ENCODE peak calls at places on chromosomes 13 and 19, in eight cellular contexts. One of them, this sample, is unnamed.

GRCh38 chr13:33441015-33441414 is 155.5 kb upstream of the STARD13 start:
- DNase-seq in colonic mucosa: peak
- DNase-seq in mucosa of descending colon: no peak
- DNase-seq in A673: peak
- DNase-seq in hepatocyte: peak
- DNase-seq in heart left ventricle: no peak
- DNase-seq in fibroblast of the aortic adventitia: peak
- DNase-seq in lung: no peak
- DNase-seq in this sample: peak

GRCh38 chr19:51394045-51394836 is 3.9 kb upstream of the C19orf84 start:
- DNase-seq in colonic mucosa: peak
- DNase-seq in mucosa of descending colon: peak
- DNase-seq in A673: peak
- DNase-seq in hepatocyte: peak
- DNase-seq in heart left ventricle: peak
- DNase-seq in fibroblast of the aortic adventitia: peak
- DNase-seq in lung: peak
- DNase-seq in this sample: peak

GRCh38 chr19:11448923-11449554 is 13.6 kb downstream of the PRKCSH start:
- DNase-seq in colonic mucosa: no peak
- DNase-seq in mucosa of descending colon: no peak
- DNase-seq in A673: no peak
- DNase-seq in hepatocyte: no peak
- DNase-seq in heart left ventricle: no peak
- DNase-seq in fibroblast of the aortic adventitia: no peak
- DNase-seq in lung: no peak
- DNase-seq in this sample: no peak

GRCh38 chr19:13825489-13826475 is 30.5 kb downstream of the ZSWIM4 start:
- DNase-seq in colonic mucosa: no peak
- DNase-seq in mucosa of descending colon: peak
- DNase-seq in A673: peak
- DNase-seq in hepatocyte: peak
- DNase-seq in heart left ventricle: no peak
- DNase-seq in fibroblast of the aortic adventitia: no peak
- DNase-seq in lung: no peak
- DNase-seq in this sample: peak

GRCh38 chr13:75360170-75360569 is 121.8 kb downstream of the TBC1D4 start:
- DNase-seq in colonic mucosa: no peak
- DNase-seq in mucosa of descending colon: no peak
- DNase-seq in A673: no peak
- DNase-seq in hepatocyte: no peak
- DNase-seq in heart left ventricle: no peak
- DNase-seq in fibroblast of the aortic adventitia: no peak
- DNase-seq in lung: no peak
- DNase-seq in this sample: no peak

GRCh38 chr19:1507192-1507660 is 5.6 kb downstream of the ADAMTSL5 start:
- DNase-seq in colonic mucosa: no peak
- DNase-seq in mucosa of descending colon: no peak
- DNase-seq in A673: no peak
- DNase-seq in hepatocyte: no peak
- DNase-seq in heart left ventricle: no peak
- DNase-seq in fibroblast of the aortic adventitia: no peak
- DNase-seq in lung: no peak
- DNase-seq in this sample: no peak

GRCh38 chr19:3506384-3507340 is 551 bp downstream of the FZR1 start:
- DNase-seq in colonic mucosa: peak
- DNase-seq in mucosa of descending colon: peak
- DNase-seq in A673: no peak
- DNase-seq in hepatocyte: peak
- DNase-seq in heart left ventricle: peak
- DNase-seq in fibroblast of the aortic adventitia: no peak
- DNase-seq in lung: peak
- DNase-seq in this sample: no peak

GRCh38 chr19:6718741-6719539 is 1.5 kb downstream of the C3 start:
- DNase-seq in colonic mucosa: no peak
- DNase-seq in mucosa of descending colon: peak
- DNase-seq in A673: peak
- DNase-seq in hepatocyte: peak
- DNase-seq in heart left ventricle: no peak
- DNase-seq in fibroblast of the aortic adventitia: peak
- DNase-seq in lung: peak
- DNase-seq in this sample: peak

GRCh38 chr13:113564331-113565023 is 20.1 kb upstream of the TFDP1 start:
- DNase-seq in colonic mucosa: peak
- DNase-seq in mucosa of descending colon: no peak
- DNase-seq in A673: no peak
- DNase-seq in hepatocyte: no peak
- DNase-seq in heart left ventricle: no peak
- DNase-seq in fibroblast of the aortic adventitia: no peak
- DNase-seq in lung: peak
- DNase-seq in this sample: no peak

GRCh38 chr13:48896312-48896711 is 79.4 kb upstream of the FNDC3A start:
- DNase-seq in colonic mucosa: no peak
- DNase-seq in mucosa of descending colon: no peak
- DNase-seq in A673: no peak
- DNase-seq in hepatocyte: no peak
- DNase-seq in heart left ventricle: no peak
- DNase-seq in fibroblast of the aortic adventitia: peak
- DNase-seq in lung: no peak
- DNase-seq in this sample: peak

GRCh38 chr13:78603240-78603947 is at the start of gene POU4F1:
- DNase-seq in colonic mucosa: peak
- DNase-seq in mucosa of descending colon: peak
- DNase-seq in A673: peak
- DNase-seq in hepatocyte: peak
- DNase-seq in heart left ventricle: no peak
- DNase-seq in fibroblast of the aortic adventitia: no peak
- DNase-seq in lung: no peak
- DNase-seq in this sample: no peak

GRCh38 chr19:7706662-7707454 is 4.9 kb upstream of the FCER2 start:
- DNase-seq in colonic mucosa: no peak
- DNase-seq in mucosa of descending colon: no peak
- DNase-seq in A673: no peak
- DNase-seq in hepatocyte: no peak
- DNase-seq in heart left ventricle: no peak
- DNase-seq in fibroblast of the aortic adventitia: no peak
- DNase-seq in lung: no peak
- DNase-seq in this sample: no peak

GRCh38 chr13:95643471-95643813 is 1.1 kb downstream of the DZIP1 start:
- DNase-seq in colonic mucosa: no peak
- DNase-seq in mucosa of descending colon: no peak
- DNase-seq in A673: no peak
- DNase-seq in hepatocyte: peak
- DNase-seq in heart left ventricle: no peak
- DNase-seq in fibroblast of the aortic adventitia: peak
- DNase-seq in lung: no peak
- DNase-seq in this sample: peak

GRCh38 chr19:47663911-47664771 is 49.1 kb upstream of the EHD2 start:
- DNase-seq in colonic mucosa: peak
- DNase-seq in mucosa of descending colon: no peak
- DNase-seq in A673: no peak
- DNase-seq in hepatocyte: peak
- DNase-seq in heart left ventricle: peak
- DNase-seq in fibroblast of the aortic adventitia: peak
- DNase-seq in lung: peak
- DNase-seq in this sample: peak

GRCh38 chr13:106291006-106291405 is 244.5 kb downstream of the EFNB2 start:
- DNase-seq in colonic mucosa: no peak
- DNase-seq in mucosa of descending colon: no peak
- DNase-seq in A673: no peak
- DNase-seq in hepatocyte: no peak
- DNase-seq in heart left ventricle: no peak
- DNase-seq in fibroblast of the aortic adventitia: no peak
- DNase-seq in lung: no peak
- DNase-seq in this sample: peak

GRCh38 chr13:39451860-39452301 is 151.1 kb downstream of the LHFPL6 start:
- DNase-seq in colonic mucosa: no peak
- DNase-seq in mucosa of descending colon: no peak
- DNase-seq in A673: peak
- DNase-seq in hepatocyte: no peak
- DNase-seq in heart left ventricle: peak
- DNase-seq in fibroblast of the aortic adventitia: peak
- DNase-seq in lung: no peak
- DNase-seq in this sample: peak

GRCh38 chr19:33268162-33268991 is 34.0 kb downstream of the CEBPA start:
- DNase-seq in colonic mucosa: no peak
- DNase-seq in mucosa of descending colon: peak
- DNase-seq in A673: no peak
- DNase-seq in hepatocyte: no peak
- DNase-seq in heart left ventricle: no peak
- DNase-seq in fibroblast of the aortic adventitia: no peak
- DNase-seq in lung: no peak
- DNase-seq in this sample: no peak

GRCh38 chr13:52600666-52601065 is 41.6 kb upstream of the HNRNPA1L2 start:
- DNase-seq in colonic mucosa: no peak
- DNase-seq in mucosa of descending colon: no peak
- DNase-seq in A673: no peak
- DNase-seq in hepatocyte: no peak
- DNase-seq in heart left ventricle: no peak
- DNase-seq in fibroblast of the aortic adventitia: peak
- DNase-seq in lung: no peak
- DNase-seq in this sample: no peak

GRCh38 chr13:112898786-112899617 is 70.0 kb upstream of the MCF2L start:
- DNase-seq in colonic mucosa: no peak
- DNase-seq in mucosa of descending colon: no peak
- DNase-seq in A673: no peak
- DNase-seq in hepatocyte: no peak
- DNase-seq in heart left ventricle: no peak
- DNase-seq in fibroblast of the aortic adventitia: no peak
- DNase-seq in lung: no peak
- DNase-seq in this sample: no peak

GRCh38 chr13:77036294-77036693 is 9.3 kb upstream of the FBXL3 start:
- DNase-seq in colonic mucosa: no peak
- DNase-seq in mucosa of descending colon: no peak
- DNase-seq in A673: no peak
- DNase-seq in hepatocyte: no peak
- DNase-seq in heart left ventricle: no peak
- DNase-seq in fibroblast of the aortic adventitia: no peak
- DNase-seq in lung: no peak
- DNase-seq in this sample: no peak

GRCh38 chr13:107075576-107075975 is 507.6 kb upstream of the ARGLU1 start:
- DNase-seq in colonic mucosa: no peak
- DNase-seq in mucosa of descending colon: no peak
- DNase-seq in A673: no peak
- DNase-seq in hepatocyte: no peak
- DNase-seq in heart left ventricle: no peak
- DNase-seq in fibroblast of the aortic adventitia: no peak
- DNase-seq in lung: no peak
- DNase-seq in this sample: no peak

GRCh38 chr19:7704280-7705060 is 2.5 kb upstream of the FCER2 start:
- DNase-seq in colonic mucosa: no peak
- DNase-seq in mucosa of descending colon: no peak
- DNase-seq in A673: no peak
- DNase-seq in hepatocyte: no peak
- DNase-seq in heart left ventricle: no peak
- DNase-seq in fibroblast of the aortic adventitia: no peak
- DNase-seq in lung: no peak
- DNase-seq in this sample: no peak

GRCh38 chr19:13619203-13619632 is 112.9 kb upstream of the CACNA1A start:
- DNase-seq in colonic mucosa: no peak
- DNase-seq in mucosa of descending colon: no peak
- DNase-seq in A673: no peak
- DNase-seq in hepatocyte: no peak
- DNase-seq in heart left ventricle: no peak
- DNase-seq in fibroblast of the aortic adventitia: peak
- DNase-seq in lung: no peak
- DNase-seq in this sample: peak

GRCh38 chr13:75226755-75227435 is 255.1 kb downstream of the TBC1D4 start:
- DNase-seq in colonic mucosa: no peak
- DNase-seq in mucosa of descending colon: no peak
- DNase-seq in A673: no peak
- DNase-seq in hepatocyte: no peak
- DNase-seq in heart left ventricle: no peak
- DNase-seq in fibroblast of the aortic adventitia: peak
- DNase-seq in lung: peak
- DNase-seq in this sample: peak

GRCh38 chr19:47539747-47540311 is 25.0 kb upstream of the NAPA start:
- DNase-seq in colonic mucosa: no peak
- DNase-seq in mucosa of descending colon: no peak
- DNase-seq in A673: no peak
- DNase-seq in hepatocyte: no peak
- DNase-seq in heart left ventricle: no peak
- DNase-seq in fibroblast of the aortic adventitia: no peak
- DNase-seq in lung: no peak
- DNase-seq in this sample: no peak

GRCh38 chr19:58123354-58123753 is 25.3 kb upstream of the ZSCAN18 start:
- DNase-seq in colonic mucosa: no peak
- DNase-seq in mucosa of descending colon: no peak
- DNase-seq in A673: no peak
- DNase-seq in hepatocyte: no peak
- DNase-seq in heart left ventricle: no peak
- DNase-seq in fibroblast of the aortic adventitia: no peak
- DNase-seq in lung: no peak
- DNase-seq in this sample: no peak

GRCh38 chr19:58129284-58129683 is 21.3 kb downstream of the ZNF329 start:
- DNase-seq in colonic mucosa: no peak
- DNase-seq in mucosa of descending colon: no peak
- DNase-seq in A673: no peak
- DNase-seq in hepatocyte: no peak
- DNase-seq in heart left ventricle: no peak
- DNase-seq in fibroblast of the aortic adventitia: no peak
- DNase-seq in lung: no peak
- DNase-seq in this sample: no peak

GRCh38 chr19:58128041-58128685 is 22.4 kb downstream of the ZNF329 start:
- DNase-seq in colonic mucosa: no peak
- DNase-seq in mucosa of descending colon: no peak
- DNase-seq in A673: no peak
- DNase-seq in hepatocyte: no peak
- DNase-seq in heart left ventricle: no peak
- DNase-seq in fibroblast of the aortic adventitia: no peak
- DNase-seq in lung: no peak
- DNase-seq in this sample: no peak
- H3K4me3 ChIP-seq in colonic mucosa: no peak
- H3K4me3 ChIP-seq in mucosa of descending colon: no peak
- H3K4me3 ChIP-seq in A673: no peak
- H3K4me3 ChIP-seq in hepatocyte: no peak
- H3K4me3 ChIP-seq in heart left ventricle: no peak
- H3K4me3 ChIP-seq in fibroblast of the aortic adventitia: no peak
- H3K4me3 ChIP-seq in lung: no peak
- H3K4me3 ChIP-seq in this sample: no peak

GRCh38 chr19:18940791-18941627 is at the start of gene HOMER3:
- DNase-seq in colonic mucosa: peak
- DNase-seq in mucosa of descending colon: peak
- DNase-seq in A673: peak
- DNase-seq in hepatocyte: peak
- DNase-seq in heart left ventricle: peak
- DNase-seq in fibroblast of the aortic adventitia: peak
- DNase-seq in lung: peak
- DNase-seq in this sample: peak
- TF ChIP-seq CTCF in colonic mucosa: no peak
- TF ChIP-seq CTCF in mucosa of descending colon: peak
- TF ChIP-seq CTCF in A673: no peak
- TF ChIP-seq CTCF in hepatocyte: peak
- TF ChIP-seq CTCF in heart left ventricle: no peak
- TF ChIP-seq CTCF in fibroblast of the aortic adventitia: peak
- TF ChIP-seq CTCF in lung: no peak
- TF ChIP-seq CTCF in this sample: peak

GRCh38 chr19:18590273-18591272 is 2.0 kb downstream of the REX1BD start:
- DNase-seq in colonic mucosa: no peak
- DNase-seq in mucosa of descending colon: peak
- DNase-seq in A673: peak
- DNase-seq in hepatocyte: peak
- DNase-seq in heart left ventricle: peak
- DNase-seq in fibroblast of the aortic adventitia: no peak
- DNase-seq in lung: peak
- DNase-seq in this sample: peak
- H3K4me3 ChIP-seq in colonic mucosa: no peak
- H3K4me3 ChIP-seq in mucosa of descending colon: no peak
- H3K4me3 ChIP-seq in A673: peak
- H3K4me3 ChIP-seq in hepatocyte: no peak
- H3K4me3 ChIP-seq in heart left ventricle: no peak
- H3K4me3 ChIP-seq in fibroblast of the aortic adventitia: no peak
- H3K4me3 ChIP-seq in lung: no peak
- H3K4me3 ChIP-seq in this sample: no peak

GRCh38 chr13:38045278-38046048 is 175.9 kb upstream of the TRPC4 start:
- DNase-seq in colonic mucosa: no peak
- DNase-seq in mucosa of descending colon: no peak
- DNase-seq in A673: peak
- DNase-seq in hepatocyte: peak
- DNase-seq in heart left ventricle: no peak
- DNase-seq in fibroblast of the aortic adventitia: peak
- DNase-seq in lung: no peak
- DNase-seq in this sample: peak
- TF ChIP-seq CTCF in colonic mucosa: no peak
- TF ChIP-seq CTCF in mucosa of descending colon: no peak
- TF ChIP-seq CTCF in A673: peak
- TF ChIP-seq CTCF in hepatocyte: peak
- TF ChIP-seq CTCF in heart left ventricle: no peak
- TF ChIP-seq CTCF in fibroblast of the aortic adventitia: peak
- TF ChIP-seq CTCF in lung: no peak
- TF ChIP-seq CTCF in this sample: peak